ENCODE peak calls at places on chromosomes 16 and 17, in nine cellular contexts. W is tibial nerve; U is stimulated activated CD4-positive, alpha-beta T cell treated with anti-CD3 and anti-CD28 coated beads, Interleukin-2, amount 100 ng/mL, for 24 hours; B is colonic mucosa; D is AG09309; Y is bronchial epithelial cell; L is BE2C; S is lung; X is ELR. A is an unnamed sample.

GRCh38 chr17:72104863-72105234 is 16.0 kb upstream of the SOX9 start:
- DNase-seq in W (peak), U (no peak), B (no peak), D (no peak), Y (peak), L (no peak), S (no peak), X (no peak), A (no peak)

GRCh38 chr16:86086471-86086870 is 187.5 kb downstream of the IRF8 start:
- DNase-seq in W (no peak), U (no peak), B (no peak), D (no peak), Y (no peak), L (no peak), S (no peak), X (no peak), A (no peak)

GRCh38 chr17:56506349-56506748 is 87.2 kb upstream of the NOG start:
- DNase-seq in W (no peak), U (no peak), B (no peak), D (no peak), Y (no peak), L (no peak), S (no peak), X (no peak), A (no peak)

GRCh38 chr16:51327001-51327400 is 175.9 kb upstream of the SALL1 start:
- DNase-seq in W (no peak), U (no peak), B (no peak), D (peak), Y (peak), L (no peak), S (no peak), X (peak), A (no peak)

GRCh38 chr17:29574732-29575510 is 6.4 kb downstream of the TP53I13 start:
- DNase-seq in W (no peak), U (no peak), B (peak), D (no peak), Y (no peak), L (no peak), S (no peak), X (no peak), A (no peak)

GRCh38 chr16:79329967-79330366 is 270.6 kb downstream of the MAF start:
- DNase-seq in W (no peak), U (no peak), B (peak), D (no peak), Y (no peak), L (no peak), S (no peak), X (no peak), A (no peak)

GRCh38 chr16:82195917-82196494 is 26.0 kb upstream of the MPHOSPH6 start:
- DNase-seq in W (no peak), U (no peak), B (no peak), D (no peak), Y (no peak), L (no peak), S (no peak), X (no peak), A (no peak)

GRCh38 chr17:17041018-17041521 is 1.2 kb upstream of the MPRIP start:
- DNase-seq in W (no peak), U (no peak), B (peak), D (no peak), Y (peak), L (peak), S (no peak), X (peak), A (peak)

GRCh38 chr17:969767-970387 is 9.7 kb downstream of the NXN start:
- DNase-seq in W (no peak), U (no peak), B (no peak), D (no peak), Y (no peak), L (no peak), S (no peak), X (peak), A (no peak)

GRCh38 chr16:67927131-67927941 is 4.3 kb downstream of the CTRL start:
- DNase-seq in W (no peak), U (no peak), B (no peak), D (no peak), Y (no peak), L (no peak), S (no peak), X (no peak), A (no peak)

GRCh38 chr17:57823469-57824401 is 26.1 kb downstream of the MRPS23 start:
- DNase-seq in W (no peak), U (no peak), B (no peak), D (no peak), Y (no peak), L (no peak), S (no peak), X (peak), A (peak)

GRCh38 chr16:31869511-31870201 is 4.0 kb upstream of the ZNF267 start:
- DNase-seq in W (peak), U (peak), B (peak), D (peak), Y (peak), L (no peak), S (peak), X (peak), A (peak)

GRCh38 chr16:69095179-69095578 is 10.3 kb upstream of the HAS3 start:
- DNase-seq in W (no peak), U (no peak), B (no peak), D (no peak), Y (no peak), L (no peak), S (peak), X (no peak), A (no peak)

GRCh38 chr16:87895641-87896141 is 26.4 kb upstream of the SLC7A5 start:
- DNase-seq in W (no peak), U (peak), B (no peak), D (no peak), Y (no peak), L (no peak), S (no peak), X (peak), A (no peak)

GRCh38 chr17:67608691-67609090 is 109.0 kb upstream of the NOL11 start:
- DNase-seq in W (no peak), U (no peak), B (no peak), D (peak), Y (peak), L (no peak), S (no peak), X (peak), A (peak)

GRCh38 chr16:872436-873242 is 72.1 kb upstream of the GNG13 start:
- DNase-seq in W (no peak), U (no peak), B (no peak), D (no peak), Y (no peak), L (no peak), S (no peak), X (no peak), A (no peak)

GRCh38 chr17:42895185-42895555 is 5.4 kb upstream of the G6PC1 start:
- DNase-seq in W (peak), U (no peak), B (peak), D (peak), Y (peak), L (no peak), S (peak), X (peak), A (peak)